ENCODE peak calls at places on chromosome 21, in four cellular contexts. I is K562, H is GM12878, R is HepG2. J is an unnamed sample.

GRCh38 chr21:37367758-37368535 is 1.4 kb downstream of the DYRK1A start:
- DNase-seq in R (no peak), H (no peak), I (peak), J (no peak)

GRCh38 chr21:41360072-41360821 is 1.6 kb upstream of the MX2 start:
- DNase-seq in I (no peak), H (no peak), R (peak), J (no peak)

GRCh38 chr21:44510508-44511218 is 29.3 kb downstream of the KRTAP10-1 start:
- DNase-seq in I (peak), H (no peak), R (peak), J (peak)

GRCh38 chr21:41061701-41062100 is 106.3 kb upstream of the BACE2 start:
- DNase-seq in R (no peak), I (no peak), H (no peak), J (no peak)

GRCh38 chr21:26055841-26056264 is 114.7 kb downstream of the APP start:
- DNase-seq in H (no peak), R (no peak), I (no peak), J (no peak)

GRCh38 chr21:26099610-26100219 is 70.9 kb downstream of the APP start:
- DNase-seq in I (no peak), H (no peak), R (no peak), J (no peak)

GRCh38 chr21:41199588-41199987 is 31.6 kb downstream of the BACE2 start:
- DNase-seq in H (no peak), I (no peak), R (no peak), J (no peak)

GRCh38 chr21:45011911-45012660 is 62.3 kb upstream of the ADARB1 start:
- DNase-seq in R (peak), I (no peak), H (no peak), J (no peak)

GRCh38 chr21:42593007-42593814 is 60.2 kb upstream of the PDE9A start:
- DNase-seq in H (no peak), I (peak), R (peak), J (peak)

GRCh38 chr21:31273278-31273677 is 70.8 kb downstream of the TIAM1 start:
- DNase-seq in R (no peak), H (no peak), I (no peak), J (no peak)

GRCh38 chr21:15557925-15558324 is 171.9 kb upstream of the USP25 start:
- DNase-seq in H (no peak), I (no peak), R (peak), J (no peak)

GRCh38 chr21:41361053-41361785 is 608 bp upstream of the MX2 start:
- DNase-seq in H (no peak), I (no peak), R (peak), J (no peak)

GRCh38 chr21:35016517-35017188 is 32.4 kb downstream of the RUNX1 start:
- DNase-seq in H (no peak), R (no peak), I (no peak), J (no peak)

GRCh38 chr21:42309753-42310213 is 5.4 kb downstream of the TFF3 start:
- DNase-seq in H (no peak), I (peak), R (no peak), J (peak)

GRCh38 chr21:37074195-37074510 is 1.1 kb downstream of the TTC3 start:
- DNase-seq in H (no peak), R (no peak), I (no peak), J (peak)

GRCh38 chr21:37207441-37208009 is 59.6 kb downstream of the VPS26C start:
- DNase-seq in I (no peak), H (peak), R (peak), J (no peak)

GRCh38 chr21:38661296-38662223 is 144.2 kb upstream of the ETS2 start:
- DNase-seq in H (no peak), R (no peak), I (no peak), J (peak)

GRCh38 chr21:35178812-35179211 is 129.7 kb upstream of the RUNX1 start:
- DNase-seq in R (no peak), H (no peak), I (no peak), J (no peak)

GRCh38 chr21:44710756-44711326 is 531 bp downstream of the TSPEAR start:
- DNase-seq in I (no peak), H (no peak), R (no peak), J (no peak)

GRCh38 chr21:43303240-43304178 is 123.4 kb downstream of the SIK1 start:
- DNase-seq in H (no peak), R (no peak), I (peak), J (no peak)

GRCh38 chr21:32772281-32773047 is 909 bp upstream of the PAXBP1 start:
- DNase-seq in I (peak), H (peak), R (no peak), J (peak)

GRCh38 chr21:14836950-14837349 is 227.8 kb downstream of the NRIP1 start:
- DNase-seq in R (no peak), H (no peak), I (no peak), J (no peak)

GRCh38 chr21:37742532-37742931 is 173.7 kb downstream of the KCNJ6 start:
- DNase-seq in H (no peak), R (no peak), I (no peak), J (no peak)

GRCh38 chr21:15406791-15407190 is 323.0 kb upstream of the USP25 start:
- DNase-seq in H (no peak), I (no peak), R (no peak), J (no peak)

GRCh38 chr21:38165466-38166213 is 91.2 kb upstream of the KCNJ15 start:
- DNase-seq in R (no peak), H (no peak), I (no peak), J (no peak)

GRCh38 chr21:30206551-30207251 is 9.2 kb downstream of the CLDN8 start:
- DNase-seq in I (no peak), H (no peak), R (no peak), J (no peak)

GRCh38 chr21:40177979-40178378 is 310.7 kb downstream of the PCP4 start:
- DNase-seq in I (no peak), H (no peak), R (no peak), J (no peak)

GRCh38 chr21:35303085-35303484 is 254.0 kb upstream of the RUNX1 start:
- DNase-seq in H (no peak), R (no peak), I (no peak), J (no peak)

GRCh38 chr21:42590431-42591131 is 62.8 kb upstream of the PDE9A start:
- DNase-seq in R (no peak), H (no peak), I (no peak), J (no peak)

GRCh38 chr21:41251961-41252642 is 64.5 kb upstream of the FAM3B start:
- DNase-seq in R (no peak), H (no peak), I (no peak), J (no peak)

GRCh38 chr21:45318556-45319341 is 31.1 kb upstream of the POFUT2 start:
- DNase-seq in H (no peak), I (peak), R (peak), J (no peak)

GRCh38 chr21:39319814-39320332 is 6.4 kb upstream of the BRWD1 start:
- DNase-seq in R (no peak), I (peak), H (no peak), J (no peak)

GRCh38 chr21:42456457-42456856 is 39.6 kb downstream of the RSPH1 start:
- DNase-seq in R (no peak), I (no peak), H (no peak), J (no peak)

GRCh38 chr21:39625211-39625895 is 12.6 kb downstream of the B3GALT5 start:
- DNase-seq in R (no peak), I (no peak), H (no peak), J (no peak)

DNA sequence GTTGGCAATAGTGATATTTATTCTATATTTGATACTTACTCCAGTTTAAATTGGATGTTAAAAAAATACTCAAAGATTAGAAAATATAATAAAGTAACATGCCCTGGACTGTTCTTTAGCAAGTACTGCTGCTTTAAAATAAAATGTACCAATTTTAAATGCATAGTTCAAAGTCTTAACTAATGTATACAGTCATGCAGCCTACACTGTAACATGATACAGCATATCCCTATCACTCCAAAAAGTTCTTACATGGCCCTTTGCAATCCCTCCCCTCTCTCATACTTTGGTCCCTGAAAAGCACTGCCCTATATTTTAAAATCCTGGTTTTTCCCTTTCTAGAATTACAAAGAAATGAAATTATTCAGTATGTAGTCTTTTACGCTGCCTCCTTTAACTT is 726.6 kb downstream of the LTN1 start:
- DNase-seq in R (no peak), H (no peak), I (no peak), J (no peak)
- TF ChIP-seq FOXK2 in R (no peak), H (no peak), I (no peak), J (no peak)

DNA sequence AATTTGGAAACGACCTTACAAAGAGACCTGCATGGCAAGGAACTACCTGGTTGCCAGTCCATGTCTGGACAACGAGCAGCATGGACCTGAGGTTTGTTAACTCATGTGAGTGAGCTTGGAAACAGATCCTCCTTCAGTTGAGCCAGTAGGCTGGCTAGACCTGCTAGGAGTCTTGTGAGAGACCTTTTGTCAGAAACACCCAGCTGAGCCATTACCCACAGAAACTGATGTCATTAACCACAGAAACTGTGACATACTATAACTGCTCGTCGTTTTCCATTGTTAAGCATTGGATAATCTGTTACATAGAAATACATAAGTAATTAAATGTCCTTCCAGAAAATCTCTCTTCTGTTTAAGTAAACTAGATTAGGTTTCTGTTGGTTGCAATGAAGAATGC is 211.1 kb upstream of the C21orf91 start:
- DNase-seq in I (no peak), R (no peak), H (no peak), J (no peak)
- TF ChIP-seq FOXK2 in I (no peak), R (no peak), H (no peak), J (no peak)

GRCh38 chr21:33817663-33818433 is 97.8 kb downstream of the ATP5PO start:
- DNase-seq in H (no peak), I (no peak), R (no peak), J (peak)

GRCh38 chr21:33815153-33815707 is 100.4 kb downstream of the ATP5PO start:
- DNase-seq in R (no peak), I (no peak), H (no peak), J (no peak)

GRCh38 chr21:33813832-33814231 is 101.8 kb downstream of the ATP5PO start:
- DNase-seq in I (no peak), H (no peak), R (no peak), J (no peak)

GRCh38 chr21:33817136-33817535 is 98.5 kb downstream of the ATP5PO start:
- DNase-seq in R (no peak), H (no peak), I (no peak), J (peak)

GRCh38 chr21:33816148-33816547 is 99.5 kb downstream of the ATP5PO start:
- DNase-seq in I (no peak), R (no peak), H (no peak), J (no peak)
- TF ChIP-seq FOXK2 in I (no peak), R (no peak), H (no peak), J (no peak)

GRCh38 chr21:46459024-46459355 is 299 bp downstream of the DIP2A start:
- DNase-seq in H (no peak), R (no peak), I (no peak), J (no peak)

GRCh38 chr21:46458315-46459023 is at the start of gene DIP2A:
- DNase-seq in H (peak), I (peak), R (peak), J (peak)

GRCh38 chr21:46461909-46462308 is 3.2 kb downstream of the DIP2A start:
- DNase-seq in I (no peak), H (no peak), R (no peak), J (no peak)

GRCh38 chr21:46457801-46458314 is 833 bp upstream of the DIP2A start:
- DNase-seq in I (peak), H (no peak), R (peak), J (peak)

GRCh38 chr21:46459356-46460112 is 843 bp downstream of the DIP2A start:
- DNase-seq in H (no peak), I (peak), R (no peak), J (no peak)
- TF ChIP-seq FOXK2 in H (no peak), I (no peak), R (no peak), J (no peak)

J was measured in HEK293T.